ENCODE peak calls at places on chromosomes 1 and 21, in ten cellular contexts. One of them, this sample, is unnamed.

GRCh38 chr1:176691251-176692228 is 228.6 kb downstream of the PAPPA2 start:
- DNase-seq in fibroblast of mammary gland: peak
- DNase-seq in IMR-90: peak
- DNase-seq in fibroblast of the aortic adventitia: peak
- DNase-seq in A549: peak
- DNase-seq in HCT116: peak
- DNase-seq in fibroblast of lung: peak
- DNase-seq in AG09309: peak
- DNase-seq in lower leg skin: no peak
- DNase-seq in heart left ventricle: no peak
- DNase-seq in this sample: peak

GRCh38 chr1:224065455-224065854 is 48.5 kb upstream of the FBXO28 start:
- DNase-seq in lower leg skin: no peak
- DNase-seq in fibroblast of lung: peak
- DNase-seq in IMR-90: peak
- DNase-seq in heart left ventricle: no peak
- DNase-seq in fibroblast of the aortic adventitia: peak
- DNase-seq in AG09309: no peak
- DNase-seq in HCT116: no peak
- DNase-seq in fibroblast of mammary gland: no peak
- DNase-seq in A549: no peak
- DNase-seq in this sample: peak

GRCh38 chr1:211643324-211644212 is 31.9 kb downstream of the NEK2 start:
- DNase-seq in heart left ventricle: no peak
- DNase-seq in fibroblast of mammary gland: no peak
- DNase-seq in A549: peak
- DNase-seq in fibroblast of lung: no peak
- DNase-seq in lower leg skin: no peak
- DNase-seq in HCT116: no peak
- DNase-seq in AG09309: no peak
- DNase-seq in IMR-90: no peak
- DNase-seq in fibroblast of the aortic adventitia: no peak
- DNase-seq in this sample: no peak

GRCh38 chr21:43369124-43369523 is 57.8 kb downstream of the SIK1 start:
- DNase-seq in A549: peak
- DNase-seq in HCT116: no peak
- DNase-seq in AG09309: no peak
- DNase-seq in fibroblast of the aortic adventitia: no peak
- DNase-seq in heart left ventricle: no peak
- DNase-seq in lower leg skin: peak
- DNase-seq in fibroblast of mammary gland: peak
- DNase-seq in fibroblast of lung: no peak
- DNase-seq in IMR-90: peak
- DNase-seq in this sample: peak

GRCh38 chr1:151838491-151839412 is 868 bp downstream of the C2CD4D start:
- DNase-seq in IMR-90: no peak
- DNase-seq in fibroblast of the aortic adventitia: no peak
- DNase-seq in HCT116: no peak
- DNase-seq in heart left ventricle: peak
- DNase-seq in lower leg skin: no peak
- DNase-seq in fibroblast of mammary gland: no peak
- DNase-seq in AG09309: no peak
- DNase-seq in fibroblast of lung: no peak
- DNase-seq in A549: no peak
- DNase-seq in this sample: no peak

GRCh38 chr1:102891868-102892625 is 216.3 kb downstream of the COL11A1 start:
- DNase-seq in IMR-90: peak
- DNase-seq in fibroblast of the aortic adventitia: peak
- DNase-seq in fibroblast of lung: peak
- DNase-seq in heart left ventricle: no peak
- DNase-seq in A549: peak
- DNase-seq in HCT116: no peak
- DNase-seq in AG09309: peak
- DNase-seq in lower leg skin: no peak
- DNase-seq in fibroblast of mammary gland: peak
- DNase-seq in this sample: peak

GRCh38 chr1:58702766-58703165 is 2.9 kb upstream of the MYSM1 start:
- DNase-seq in fibroblast of the aortic adventitia: no peak
- DNase-seq in heart left ventricle: no peak
- DNase-seq in fibroblast of lung: no peak
- DNase-seq in HCT116: no peak
- DNase-seq in fibroblast of mammary gland: no peak
- DNase-seq in IMR-90: no peak
- DNase-seq in A549: no peak
- DNase-seq in lower leg skin: no peak
- DNase-seq in AG09309: no peak
- DNase-seq in this sample: no peak

GRCh38 chr1:147808025-147808424 is 47.6 kb upstream of the GJA5 start:
- DNase-seq in HCT116: no peak
- DNase-seq in IMR-90: no peak
- DNase-seq in fibroblast of the aortic adventitia: peak
- DNase-seq in lower leg skin: no peak
- DNase-seq in heart left ventricle: no peak
- DNase-seq in fibroblast of lung: peak
- DNase-seq in fibroblast of mammary gland: peak
- DNase-seq in A549: no peak
- DNase-seq in AG09309: no peak
- DNase-seq in this sample: peak

GRCh38 chr1:10606070-10606469 is 131.3 kb downstream of the PEX14 start:
- DNase-seq in A549: no peak
- DNase-seq in fibroblast of lung: no peak
- DNase-seq in HCT116: no peak
- DNase-seq in lower leg skin: no peak
- DNase-seq in fibroblast of mammary gland: no peak
- DNase-seq in fibroblast of the aortic adventitia: no peak
- DNase-seq in AG09309: no peak
- DNase-seq in IMR-90: no peak
- DNase-seq in heart left ventricle: no peak
- DNase-seq in this sample: no peak

GRCh38 chr1:45954401-45954847 is 151.0 kb downstream of the MAST2 start:
- DNase-seq in fibroblast of lung: peak
- DNase-seq in fibroblast of mammary gland: peak
- DNase-seq in A549: peak
- DNase-seq in heart left ventricle: no peak
- DNase-seq in HCT116: peak
- DNase-seq in fibroblast of the aortic adventitia: peak
- DNase-seq in IMR-90: peak
- DNase-seq in lower leg skin: no peak
- DNase-seq in AG09309: no peak
- DNase-seq in this sample: peak

GRCh38 chr21:39048574-39048973 is 134.7 kb downstream of the PSMG1 start:
- DNase-seq in fibroblast of the aortic adventitia: peak
- DNase-seq in fibroblast of lung: peak
- DNase-seq in IMR-90: peak
- DNase-seq in HCT116: no peak
- DNase-seq in heart left ventricle: no peak
- DNase-seq in A549: no peak
- DNase-seq in fibroblast of mammary gland: peak
- DNase-seq in AG09309: no peak
- DNase-seq in lower leg skin: no peak
- DNase-seq in this sample: peak

GRCh38 chr1:202210370-202210769 is 16.8 kb downstream of the LGR6 start:
- DNase-seq in HCT116: no peak
- DNase-seq in AG09309: no peak
- DNase-seq in lower leg skin: no peak
- DNase-seq in IMR-90: peak
- DNase-seq in fibroblast of lung: no peak
- DNase-seq in fibroblast of the aortic adventitia: peak
- DNase-seq in heart left ventricle: no peak
- DNase-seq in fibroblast of mammary gland: no peak
- DNase-seq in A549: peak
- DNase-seq in this sample: no peak

GRCh38 chr1:27418786-27419185 is 26.4 kb downstream of the GPR3 start:
- DNase-seq in AG09309: no peak
- DNase-seq in heart left ventricle: no peak
- DNase-seq in lower leg skin: no peak
- DNase-seq in A549: no peak
- DNase-seq in IMR-90: no peak
- DNase-seq in fibroblast of mammary gland: no peak
- DNase-seq in fibroblast of lung: no peak
- DNase-seq in HCT116: no peak
- DNase-seq in fibroblast of the aortic adventitia: no peak
- DNase-seq in this sample: no peak

GRCh38 chr1:27413004-27413403 is 20.6 kb downstream of the GPR3 start:
- DNase-seq in HCT116: no peak
- DNase-seq in IMR-90: no peak
- DNase-seq in lower leg skin: no peak
- DNase-seq in fibroblast of lung: no peak
- DNase-seq in A549: no peak
- DNase-seq in AG09309: no peak
- DNase-seq in fibroblast of the aortic adventitia: no peak
- DNase-seq in heart left ventricle: no peak
- DNase-seq in fibroblast of mammary gland: no peak
- DNase-seq in this sample: no peak

GRCh38 chr1:27423701-27424100 is 31.3 kb downstream of the GPR3 start:
- DNase-seq in AG09309: no peak
- DNase-seq in fibroblast of lung: no peak
- DNase-seq in HCT116: no peak
- DNase-seq in lower leg skin: no peak
- DNase-seq in IMR-90: no peak
- DNase-seq in fibroblast of the aortic adventitia: no peak
- DNase-seq in A549: no peak
- DNase-seq in heart left ventricle: no peak
- DNase-seq in fibroblast of mammary gland: no peak
- DNase-seq in this sample: no peak

GRCh38 chr1:27416387-27417111 is 24.1 kb downstream of the GPR3 start:
- DNase-seq in A549: peak
- DNase-seq in fibroblast of mammary gland: peak
- DNase-seq in AG09309: no peak
- DNase-seq in lower leg skin: no peak
- DNase-seq in fibroblast of the aortic adventitia: peak
- DNase-seq in heart left ventricle: no peak
- DNase-seq in HCT116: peak
- DNase-seq in IMR-90: peak
- DNase-seq in fibroblast of lung: peak
- DNase-seq in this sample: peak

DNA sequence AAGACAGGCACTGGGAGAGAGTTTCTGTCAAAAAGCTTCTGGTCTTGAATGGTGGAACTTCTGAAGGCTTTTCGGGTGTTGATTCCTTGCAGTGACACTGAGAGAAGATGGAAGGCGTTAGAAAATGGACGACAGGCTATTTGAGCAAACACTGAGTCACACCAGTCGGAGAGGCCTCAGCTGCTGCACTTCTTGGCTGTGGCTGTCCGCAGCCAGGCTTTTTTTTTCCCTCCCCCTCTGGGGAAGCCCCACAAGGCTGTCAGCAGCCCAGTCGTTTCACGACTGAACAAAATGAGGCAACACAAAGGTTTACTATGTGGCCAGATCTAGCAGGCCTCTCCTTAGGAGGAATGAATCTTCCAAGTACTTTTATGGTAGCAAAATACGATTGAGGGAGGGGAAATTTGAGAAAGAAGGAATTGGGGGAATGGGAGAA is 25.9 kb downstream of the GPR3 start:
- DNase-seq in IMR-90: peak
- DNase-seq in HCT116: no peak
- DNase-seq in fibroblast of lung: peak
- DNase-seq in fibroblast of the aortic adventitia: peak
- DNase-seq in fibroblast of mammary gland: peak
- DNase-seq in A549: peak
- DNase-seq in AG09309: peak
- DNase-seq in lower leg skin: peak
- DNase-seq in heart left ventricle: no peak
- DNase-seq in this sample: peak
- H3K4me3 ChIP-seq in IMR-90: no peak
- H3K4me3 ChIP-seq in HCT116: no peak
- H3K4me3 ChIP-seq in fibroblast of lung: no peak
- H3K4me3 ChIP-seq in fibroblast of the aortic adventitia: no peak
- H3K4me3 ChIP-seq in fibroblast of mammary gland: no peak
- H3K4me3 ChIP-seq in A549: no peak
- H3K4me3 ChIP-seq in AG09309: no peak
- H3K4me3 ChIP-seq in lower leg skin: no peak
- H3K4me3 ChIP-seq in heart left ventricle: no peak
- H3K4me3 ChIP-seq in this sample: no peak

DNA sequence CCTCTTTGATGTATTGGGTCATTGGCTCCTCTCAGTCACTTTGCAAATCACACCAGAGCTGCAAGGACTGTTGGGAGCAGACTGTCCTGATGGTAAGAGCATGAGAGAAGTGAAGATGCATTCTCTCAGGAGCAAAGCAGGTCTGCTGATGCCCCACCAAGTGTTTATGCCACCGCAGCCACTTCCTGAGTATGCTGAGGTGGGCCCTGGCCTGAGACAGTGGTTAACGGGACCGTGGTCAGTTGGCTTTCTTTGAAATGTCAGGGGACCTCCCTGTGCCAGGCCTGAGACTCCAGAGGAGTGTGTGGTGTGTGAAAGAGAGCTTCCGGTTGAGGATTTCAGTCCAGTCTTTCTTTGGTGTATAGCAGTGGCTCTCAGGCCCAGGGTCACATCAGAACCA is 79.4 kb downstream of the SPATA46 start:
- DNase-seq in lower leg skin: no peak
- DNase-seq in A549: no peak
- DNase-seq in AG09309: no peak
- DNase-seq in fibroblast of mammary gland: no peak
- DNase-seq in IMR-90: no peak
- DNase-seq in heart left ventricle: no peak
- DNase-seq in fibroblast of the aortic adventitia: no peak
- DNase-seq in HCT116: no peak
- DNase-seq in fibroblast of lung: no peak
- DNase-seq in this sample: no peak
- TF ChIP-seq CTCF in lower leg skin: no peak
- TF ChIP-seq CTCF in A549: no peak
- TF ChIP-seq CTCF in AG09309: no peak
- TF ChIP-seq CTCF in fibroblast of mammary gland: no peak
- TF ChIP-seq CTCF in IMR-90: no peak
- TF ChIP-seq CTCF in heart left ventricle: no peak
- TF ChIP-seq CTCF in fibroblast of the aortic adventitia: no peak
- TF ChIP-seq CTCF in HCT116: no peak
- TF ChIP-seq CTCF in fibroblast of lung: no peak
- TF ChIP-seq CTCF in this sample: no peak

GRCh38 chr1:216523043-216523442 is 99.8 kb upstream of the USH2A start:
- DNase-seq in HCT116: no peak
- DNase-seq in AG09309: no peak
- DNase-seq in IMR-90: no peak
- DNase-seq in fibroblast of the aortic adventitia: no peak
- DNase-seq in heart left ventricle: no peak
- DNase-seq in lower leg skin: no peak
- DNase-seq in fibroblast of mammary gland: no peak
- DNase-seq in fibroblast of lung: no peak
- DNase-seq in A549: no peak
- DNase-seq in this sample: no peak
- H3K4me3 ChIP-seq in HCT116: no peak
- H3K4me3 ChIP-seq in AG09309: no peak
- H3K4me3 ChIP-seq in IMR-90: no peak
- H3K4me3 ChIP-seq in fibroblast of the aortic adventitia: no peak
- H3K4me3 ChIP-seq in heart left ventricle: no peak
- H3K4me3 ChIP-seq in lower leg skin: no peak
- H3K4me3 ChIP-seq in fibroblast of mammary gland: no peak
- H3K4me3 ChIP-seq in fibroblast of lung: no peak
- H3K4me3 ChIP-seq in A549: no peak
- H3K4me3 ChIP-seq in this sample: no peak

DNA sequence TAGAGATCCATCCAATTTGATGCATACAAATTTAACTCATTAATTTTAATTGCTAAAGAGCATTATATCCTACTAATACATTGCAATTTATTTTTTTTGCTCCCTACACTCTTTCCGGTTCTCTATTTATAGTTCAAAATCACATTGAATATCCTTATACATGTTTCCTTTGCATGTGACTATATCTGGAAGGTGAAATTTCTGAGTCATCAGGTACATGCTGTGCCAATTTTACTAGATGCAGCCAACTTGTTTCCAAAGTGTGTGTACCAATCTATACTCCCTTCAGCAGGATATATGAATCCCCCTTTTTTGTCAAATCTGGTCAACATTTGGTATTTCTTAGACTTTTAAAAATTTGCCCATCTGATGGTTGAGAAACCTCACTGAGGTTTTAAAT is 602.9 kb upstream of the CAMK1G start:
- DNase-seq in AG09309: no peak
- DNase-seq in HCT116: no peak
- DNase-seq in A549: no peak
- DNase-seq in IMR-90: no peak
- DNase-seq in heart left ventricle: no peak
- DNase-seq in fibroblast of the aortic adventitia: peak
- DNase-seq in fibroblast of lung: peak
- DNase-seq in lower leg skin: no peak
- DNase-seq in fibroblast of mammary gland: peak
- DNase-seq in this sample: peak
- TF ChIP-seq CTCF in AG09309: no peak
- TF ChIP-seq CTCF in HCT116: no peak
- TF ChIP-seq CTCF in A549: no peak
- TF ChIP-seq CTCF in IMR-90: no peak
- TF ChIP-seq CTCF in heart left ventricle: no peak
- TF ChIP-seq CTCF in fibroblast of the aortic adventitia: no peak
- TF ChIP-seq CTCF in fibroblast of lung: no peak
- TF ChIP-seq CTCF in lower leg skin: no peak
- TF ChIP-seq CTCF in fibroblast of mammary gland: no peak
- TF ChIP-seq CTCF in this sample: no peak